ENCODE peak calls at places on chromosome 7, in four cellular contexts. V is stimulated activated CD4-positive, alpha-beta T cell treated with anti-CD3 and anti-CD28 coated beads, Interleukin-15, amount 100 ng/mL, for 24 hours; Y is fibroblast of the aortic adventitia; C is NCI-H345. A is an unnamed sample.
A peak's percentile ranks its signal among the peaks of the same experiment; 100 is the strongest.

GRCh38 chr7:141220263-141220662 is 146.4 kb downstream of the TMEM178B start:
- DNase-seq in Y (no peak), V (no peak), C (peak; percentile 34), A (peak; percentile 10)

GRCh38 chr7:129188372-129188891 is at the start of gene SMO:
- DNase-seq in V (peak; percentile 41), C (no peak), Y (no peak), A (peak; percentile 41)

GRCh38 chr7:133434246-133434865 is 181.5 kb downstream of the EXOC4 start:
- DNase-seq in Y (peak; percentile 78), V (no peak), C (no peak), A (peak; percentile 70)

GRCh38 chr7:124330741-124331407 is 298.0 kb upstream of the TMEM229A start:
- DNase-seq in Y (no peak), C (no peak), V (no peak), A (no peak)

GRCh38 chr7:85469446-85469970 is 282.7 kb upstream of the SEMA3D start:
- DNase-seq in V (no peak), Y (peak; percentile 71), C (no peak), A (peak; percentile 51)

GRCh38 chr7:36155811-36156361 is 2.8 kb downstream of the EEPD1 start:
- DNase-seq in Y (no peak), V (no peak), C (no peak), A (peak; percentile 66)

GRCh38 chr7:141158562-141158961 is 84.7 kb downstream of the TMEM178B start:
- DNase-seq in C (no peak), V (no peak), Y (peak; percentile 84), A (peak; percentile 98)

GRCh38 chr7:51823437-51823836 is 506.8 kb upstream of the COBL start:
- DNase-seq in Y (no peak), V (no peak), C (no peak), A (no peak)

GRCh38 chr7:114086906-114087651 is 168.3 kb upstream of the PPP1R3A start:
- DNase-seq in V (peak; percentile 2), C (peak; percentile 51), Y (peak; percentile 56), A (peak; percentile 33)

GRCh38 chr7:103447073-103447960 is 1.3 kb upstream of the SLC26A5 start:
- DNase-seq in V (peak; percentile 65), C (peak; percentile 75), Y (peak; percentile 49), A (peak; percentile 70)

GRCh38 chr7:139869886-139870285 is 40.8 kb downstream of the TBXAS1 start:
- DNase-seq in C (no peak), V (no peak), Y (no peak), A (no peak)

GRCh38 chr7:29839302-29839701 is 33.0 kb downstream of the WIPF3 start:
- DNase-seq in C (no peak), V (no peak), Y (peak; percentile 80), A (peak; percentile 52)

GRCh38 chr7:38382627-38383026 is 109.2 kb upstream of the TARP start:
- DNase-seq in Y (peak; percentile 16), V (no peak), C (no peak), A (peak; percentile 48)

GRCh38 chr7:33334349-33334748 is 205.0 kb downstream of the BBS9 start:
- DNase-seq in V (no peak), Y (peak; percentile 32), C (peak; percentile 20), A (peak; percentile 60)

GRCh38 chr7:30173058-30173897 is 38.5 kb downstream of the MTURN start:
- DNase-seq in V (no peak), Y (peak; percentile 94), C (peak; percentile 96), A (peak; percentile 74)

GRCh38 chr7:5207131-5207530 is 17.1 kb downstream of the WIPI2 start:
- DNase-seq in Y (no peak), V (no peak), C (no peak), A (no peak)

GRCh38 chr7:106421181-106421762 is 136.5 kb upstream of the NAMPT start:
- DNase-seq in V (peak; percentile 40), C (peak; percentile 92), Y (peak; percentile 100), A (peak; percentile 98)

GRCh38 chr7:50534690-50535290 is 30.4 kb downstream of the DDC start:
- DNase-seq in Y (peak; percentile 99), C (no peak), V (peak; percentile 15), A (peak; percentile 99)

GRCh38 chr7:141073173-141073640 is 657 bp upstream of the TMEM178B start:
- DNase-seq in C (peak; percentile 42), Y (peak; percentile 25), V (peak; percentile 41), A (peak; percentile 55)

GRCh38 chr7:33716581-33717477 is 188.5 kb upstream of the BMPER start:
- DNase-seq in C (no peak), Y (peak; percentile 83), V (no peak), A (peak; percentile 85)

GRCh38 chr7:146028251-146028750 is 88.3 kb upstream of the CNTNAP2 start:
- DNase-seq in Y (no peak), V (no peak), C (no peak), A (no peak)

GRCh38 chr7:40793132-40793531 is 658.3 kb downstream of the SUGCT start:
- DNase-seq in V (no peak), C (no peak), Y (peak; percentile 50), A (peak; percentile 12)

GRCh38 chr7:22569586-22570321 is 69.8 kb upstream of the STEAP1B start:
- DNase-seq in Y (peak; percentile 89), C (no peak), V (no peak), A (no peak)

GRCh38 chr7:18570890-18571478 is 75.4 kb downstream of the HDAC9 start:
- DNase-seq in Y (peak; percentile 77), C (peak; percentile 36), V (no peak), A (peak; percentile 77)

GRCh38 chr7:112752576-112752975 is 37.6 kb downstream of the TMEM168 start:
- DNase-seq in C (no peak), V (no peak), Y (no peak), A (peak; percentile 19)

GRCh38 chr7:131188367-131189339 is 139.0 kb upstream of the MKLN1 start:
- DNase-seq in C (peak; percentile 56), V (peak; percentile 59), Y (peak; percentile 99), A (peak; percentile 99)

GRCh38 chr7:71801996-71802395 is 610.1 kb downstream of the CALN1 start:
- DNase-seq in V (no peak), C (no peak), Y (no peak), A (no peak)

GRCh38 chr7:20264623-20265022 is 47.4 kb upstream of the MACC1 start:
- DNase-seq in V (no peak), Y (no peak), C (peak; percentile 30), A (no peak)

GRCh38 chr7:94375713-94376112 is 19.0 kb upstream of the COL1A2 start:
- DNase-seq in Y (peak; percentile 99), V (no peak), C (no peak), A (peak; percentile 99)

GRCh38 chr7:137953043-137953691 is 48.7 kb downstream of the CREB3L2 start:
- DNase-seq in Y (no peak), C (no peak), V (no peak), A (peak; percentile 81)

GRCh38 chr7:49486974-49487919 is 286.2 kb upstream of the VWC2 start:
- DNase-seq in Y (no peak), C (no peak), V (no peak), A (no peak)

GRCh38 chr7:431658-432111 is 88.0 kb downstream of the PDGFA start:
- DNase-seq in Y (no peak), C (no peak), V (no peak), A (no peak)

GRCh38 chr7:8236781-8237407 is 25.1 kb downstream of the ICA1 start:
- DNase-seq in Y (no peak), C (no peak), V (no peak), A (no peak)

GRCh38 chr7:150450491-150450992 is at the start of gene GIMAP8:
- DNase-seq in Y (no peak), V (peak; percentile 72), C (no peak), A (no peak)

GRCh38 chr7:135179321-135179925 is 8.9 kb upstream of the CYREN start:
- DNase-seq in Y (no peak), V (no peak), C (no peak), A (no peak)

GRCh38 chr7:98372993-98373392 is 27.9 kb downstream of the BAIAP2L1 start:
- DNase-seq in Y (peak; percentile 66), V (no peak), C (no peak), A (peak; percentile 77)

GRCh38 chr7:117800841-117801240 is 72.4 kb downstream of the CTTNBP2 start:
- DNase-seq in V (no peak), Y (no peak), C (no peak), A (no peak)

GRCh38 chr7:18320971-18321567 is 174.5 kb upstream of the HDAC9 start:
- DNase-seq in C (peak; percentile 19), V (no peak), Y (peak; percentile 71), A (peak; percentile 76)

GRCh38 chr7:50335795-50336754 is 31.6 kb downstream of the IKZF1 start:
- DNase-seq in C (peak; percentile 27), V (peak; percentile 88), Y (no peak), A (no peak)

A was measured in choroid plexus epithelial cell.